ENCODE peak calls at places on chromosomes 2 and 18, in four cellular contexts. Z, X, S and V are unnamed samples.
A peak's percentile ranks its signal among the peaks of the same experiment; 100 is the strongest.

GRCh38 chr2:137151731-137152130 is 386.4 kb downstream of the THSD7B start:
- DNase-seq in X (peak; percentile 41), Z (no peak), S (no peak), V (no peak)

GRCh38 chr18:46868171-46868921 is 49.0 kb downstream of the PIAS2 start:
- DNase-seq in Z (no peak), S (no peak), X (no peak), V (no peak)

GRCh38 chr18:48475635-48476549 is 62.9 kb upstream of the CTIF start:
- DNase-seq in S (peak; percentile 78), Z (peak; percentile 70), X (peak; percentile 80), V (peak; percentile 73)

GRCh38 chr2:24682357-24682756 is 110.8 kb downstream of the PTRHD1 start:
- DNase-seq in X (no peak), Z (no peak), S (peak; percentile 17), V (no peak)

GRCh38 chr2:113887393-113887792 is 2.5 kb upstream of the ACTR3 start:
- DNase-seq in Z (no peak), X (no peak), S (no peak), V (no peak)

GRCh38 chr2:149657393-149657792 is 69.8 kb upstream of the MMADHC start:
- DNase-seq in X (no peak), Z (no peak), S (no peak), V (no peak)

GRCh38 chr2:46988733-46989481 is 73.3 kb upstream of the MCFD2 start:
- DNase-seq in S (no peak), X (peak; percentile 88), Z (no peak), V (no peak)

GRCh38 chr2:218991674-218992168 is 1.5 kb downstream of the CRYBA2 start:
- DNase-seq in X (no peak), Z (no peak), S (no peak), V (no peak)

GRCh38 chr2:228867406-228867805 is 403.7 kb downstream of the PID1 start:
- DNase-seq in S (no peak), Z (no peak), X (no peak), V (no peak)

GRCh38 chr18:468841-469796 is 31.4 kb downstream of the COLEC12 start:
- DNase-seq in X (peak; percentile 16), Z (no peak), S (no peak), V (no peak)

GRCh38 chr2:28326873-28327495 is 65.7 kb upstream of the FOSL2 start:
- DNase-seq in X (no peak), S (no peak), Z (no peak), V (no peak)

GRCh38 chr18:55967019-55967418 is 379.0 kb upstream of the TCF4 start:
- DNase-seq in Z (no peak), X (no peak), S (no peak), V (no peak)

GRCh38 chr18:55968550-55968949 is 380.6 kb upstream of the TCF4 start:
- DNase-seq in Z (no peak), X (no peak), S (no peak), V (no peak)

GRCh38 chr18:55964171-55964570 is 376.2 kb upstream of the TCF4 start:
- DNase-seq in S (no peak), Z (no peak), X (no peak), V (no peak)
- TF ChIP-seq MYC in S (no peak), Z (no peak), X (no peak), V (no peak)

GRCh38 chr2:63073994-63074393 is 23.4 kb downstream of the OTX1 start:
- DNase-seq in S (no peak), X (no peak), Z (no peak), V (no peak)

GRCh38 chr2:63081404-63081803 is 30.8 kb downstream of the OTX1 start:
- DNase-seq in Z (no peak), X (no peak), S (no peak), V (no peak)

GRCh38 chr2:63078852-63079606 is 28.4 kb downstream of the OTX1 start:
- DNase-seq in S (peak; percentile 6), X (peak; percentile 61), Z (peak; percentile 52), V (peak; percentile 63)
- TF ChIP-seq CTCF in S (peak; percentile 13), X (peak; percentile 83), Z (peak; percentile 28), V (peak; percentile 54)

GRCh38 chr2:43393918-43394317 is 167.5 kb upstream of the ZFP36L2 start:
- DNase-seq in Z (no peak), X (no peak), S (no peak), V (no peak)
- TF ChIP-seq MYC in Z (no peak), X (no peak), S (no peak), V (no peak)

DNA sequence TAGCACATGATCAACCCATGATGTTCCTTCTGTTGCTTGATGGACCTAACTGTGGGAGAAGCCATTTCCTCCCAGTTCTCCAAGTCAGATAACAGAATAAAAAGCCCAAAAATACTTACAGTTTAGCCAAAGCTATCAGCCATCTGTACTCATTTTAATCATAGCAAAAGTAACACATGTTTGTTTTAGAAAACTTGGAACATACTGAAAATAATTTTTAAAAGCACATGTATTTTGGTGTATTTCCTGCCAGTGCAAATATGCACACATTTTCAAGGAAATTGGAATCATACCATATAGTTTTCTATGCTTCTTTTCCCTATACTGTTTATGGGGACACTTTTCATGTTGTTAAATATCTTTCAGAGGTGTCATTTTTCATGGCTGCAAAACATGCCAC is 51.1 kb downstream of the BOD1L2 start:
- DNase-seq in S (no peak), Z (no peak), X (no peak), V (no peak)
- TF ChIP-seq CTCF in S (no peak), Z (no peak), X (no peak), V (no peak)

GRCh38 chr2:160464996-160465395 is 28.6 kb downstream of the RBMS1 start:
- DNase-seq in X (no peak), S (no peak), Z (no peak), V (no peak)
- TF ChIP-seq MYC in X (no peak), S (no peak), Z (no peak), V (no peak)

GRCh38 chr2:10817413-10817812 is 4.8 kb upstream of the PDIA6 start:
- DNase-seq in Z (no peak), S (no peak), X (peak; percentile 54), V (peak; percentile 30)
- TF ChIP-seq CTCF in Z (peak; percentile 15), S (peak; percentile 41), X (peak; percentile 43), V (peak; percentile 54)

GRCh38 chr2:68853035-68853434 is 18.2 kb downstream of the BMP10 start:
- DNase-seq in X (no peak), S (no peak), Z (no peak), V (no peak)

GRCh38 chr2:68846056-68846455 is 25.1 kb downstream of the BMP10 start:
- DNase-seq in Z (no peak), X (no peak), S (no peak), V (no peak)

GRCh38 chr2:68847751-68848150 is 23.4 kb downstream of the BMP10 start:
- DNase-seq in S (no peak), X (no peak), Z (no peak), V (no peak)

GRCh38 chr2:68850524-68850923 is 20.7 kb downstream of the BMP10 start:
- DNase-seq in S (peak; percentile 31), Z (no peak), X (no peak), V (no peak)

GRCh38 chr2:68849579-68850030 is 21.6 kb downstream of the BMP10 start:
- DNase-seq in S (peak; percentile 84), Z (peak; percentile 41), X (peak; percentile 46), V (no peak)
- TF ChIP-seq MYC in S (peak; percentile 9), Z (no peak), X (no peak), V (no peak)

DNA sequence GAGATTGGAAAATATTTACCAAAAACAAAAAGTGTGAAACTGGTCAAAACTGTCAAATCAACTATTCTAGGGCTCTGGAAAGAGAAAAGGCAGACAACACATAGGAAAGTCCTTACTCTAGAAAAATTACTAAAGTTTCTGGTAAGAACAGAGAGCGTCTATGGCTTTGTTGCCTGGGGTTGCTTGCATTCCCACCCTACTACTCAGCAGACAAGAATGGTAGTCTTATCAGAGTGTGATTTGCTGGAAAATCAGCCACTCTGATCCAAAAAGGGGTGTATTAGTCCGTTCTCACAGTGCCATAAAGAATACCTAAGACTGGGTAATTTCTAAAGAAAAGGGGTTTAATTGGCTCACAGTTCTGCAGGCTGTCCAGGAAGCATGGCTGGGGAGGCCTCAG is 50.3 kb upstream of the CDH20 start:
- DNase-seq in S (no peak), Z (no peak), X (no peak), V (no peak)
- TF ChIP-seq CTCF in S (no peak), Z (no peak), X (no peak), V (no peak)